ENCODE peak calls at places on chromosomes 7 and 10, in five cellular contexts. S is endothelial cell of umbilical vein, B is SK-N-SH, E is K562, O is HCT116. G is an unnamed sample. For H3K9me3, the result is how much of the 10 kb centered on the place peaks cover.

GRCh38 chr10:120727001-120727400 is 124.2 kb upstream of the WDR11 start:
- DNase-seq in S (peak), O (no peak), E (no peak), B (no peak), G (no peak)

GRCh38 chr7:44191171-44191570 is 1.9 kb upstream of the GCK start:
- DNase-seq in E (no peak), S (no peak), B (no peak), O (no peak), G (no peak)

GRCh38 chr7:91082854-91083495 is 181.3 kb upstream of the FZD1 start:
- DNase-seq in O (no peak), E (no peak), B (peak), S (peak), G (no peak)

GRCh38 chr10:3682745-3683144 is 102.3 kb downstream of the KLF6 start:
- DNase-seq in S (no peak), E (no peak), B (no peak), O (no peak), G (no peak)

GRCh38 chr10:42938351-42938750 is 138.5 kb upstream of the RET start:
- DNase-seq in E (no peak), B (no peak), S (no peak), O (no peak), G (no peak)

GRCh38 chr10:78605800-78606350 is 462.9 kb upstream of the ZMIZ1 start:
- DNase-seq in B (no peak), O (peak), S (no peak), E (no peak), G (no peak)

GRCh38 chr7:107600816-107601215 is 20.8 kb downstream of the BCAP29 start:
- DNase-seq in B (no peak), S (no peak), O (no peak), E (no peak), G (no peak)

GRCh38 chr10:75034131-75034512 is 77.3 kb upstream of the SAMD8 start:
- DNase-seq in B (no peak), E (no peak), O (no peak), S (no peak), G (no peak)

GRCh38 chr10:10804998-10805737 is 212.5 kb upstream of the CELF2 start:
- DNase-seq in S (peak), E (no peak), B (no peak), O (no peak), G (no peak)

GRCh38 chr10:35523670-35524225 is 81.4 kb upstream of the GJD4 start:
- DNase-seq in E (no peak), S (no peak), O (no peak), B (no peak), G (no peak)

GRCh38 chr10:10782603-10783002 is 235.1 kb upstream of the CELF2 start:
- DNase-seq in E (no peak), B (no peak), O (no peak), S (no peak), G (no peak)

GRCh38 chr7:29391262-29391661 is 172.4 kb upstream of the PRR15 start:
- DNase-seq in O (no peak), B (no peak), S (no peak), E (no peak), G (no peak)

GRCh38 chr7:153402721-153403541 is 643.4 kb downstream of the ACTR3B start:
- DNase-seq in S (no peak), B (no peak), E (no peak), O (no peak), G (no peak)

GRCh38 chr7:99782012-99782953 is 1.7 kb downstream of the CYP3A4 start:
- DNase-seq in O (no peak), B (no peak), S (no peak), E (no peak), G (no peak)

GRCh38 chr7:23196306-23196705 is 14.5 kb downstream of the NUP42 start:
- DNase-seq in S (no peak), O (no peak), E (no peak), B (no peak), G (no peak)

GRCh38 chr7:137715546-137715945 is 131.2 kb downstream of the DGKI start:
- DNase-seq in O (no peak), S (no peak), E (no peak), B (no peak), G (no peak)
- TF ChIP-seq POLR2AphosphoS5 in O (no peak), S (no peak), E (no peak), B (no peak), G (no peak)

DNA sequence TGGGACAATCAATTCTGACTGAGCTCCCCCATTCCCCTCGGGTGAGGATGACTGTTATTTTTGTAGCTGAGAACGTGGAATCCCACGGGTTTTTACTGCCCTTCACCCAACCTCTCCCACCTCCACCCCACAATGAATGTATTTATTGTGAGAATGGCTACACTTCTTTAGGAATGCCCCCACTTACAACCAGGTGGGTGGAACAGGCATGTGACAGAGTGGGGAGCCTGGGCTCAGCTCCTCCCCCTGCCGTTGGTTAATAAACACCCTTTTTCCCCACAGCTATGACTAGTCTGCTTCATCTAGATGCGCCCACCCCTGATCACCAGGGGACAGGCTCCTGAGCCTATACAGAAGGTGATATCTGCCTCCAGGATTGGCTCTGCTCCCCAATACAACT is 2.0 kb downstream of the MRPL43 start:
- DNase-seq in E (peak), B (no peak), S (no peak), O (no peak), G (no peak)
- H3K9ac ChIP-seq in E (no peak), B (no peak), S (no peak), O (no peak), G (no peak)

DNA sequence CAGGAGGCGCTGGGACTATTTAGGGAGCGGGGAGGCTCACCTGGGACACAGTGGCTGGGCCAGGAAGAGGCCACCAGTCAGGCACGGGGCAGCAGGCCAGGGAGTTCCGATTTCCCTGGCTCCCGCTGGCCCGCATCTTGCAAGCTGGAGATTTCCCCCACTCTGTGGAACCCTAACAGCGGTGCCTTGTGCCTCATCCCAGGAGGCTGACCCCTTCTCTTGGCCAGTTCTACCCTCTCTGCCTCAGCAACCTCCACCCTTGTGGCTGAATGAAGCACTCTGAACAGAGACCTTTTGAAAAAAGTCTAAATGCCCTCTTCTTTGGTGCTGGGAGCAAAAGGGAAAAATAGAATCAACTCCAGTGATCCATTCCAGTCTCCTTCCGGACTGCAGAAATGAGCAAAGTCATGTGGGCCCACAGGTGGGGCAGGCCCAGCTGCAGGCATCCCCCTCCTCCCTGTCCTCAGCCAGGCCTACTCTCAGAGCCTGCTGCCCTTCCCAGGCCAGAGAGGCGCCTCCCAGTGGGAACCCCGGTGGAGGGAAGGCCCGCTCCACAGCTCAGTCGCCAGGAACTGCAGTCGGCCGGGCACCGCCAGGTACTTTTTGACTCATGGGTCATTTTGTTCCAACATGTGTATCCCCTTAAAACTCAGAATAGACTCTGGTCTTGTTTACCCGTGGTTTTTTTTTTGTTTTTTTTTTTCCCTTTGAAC is 155.5 kb downstream of the ZNF248 start:
- DNase-seq in O (no peak), E (no peak), S (no peak), B (no peak), G (no peak)
- H3K9me3 ChIP-seq in O (under half), E (under half), S (under half), B (under half), G (under half)

GRCh38 chr7:1537631-1538412 is 7.3 kb downstream of the MAFK start:
- DNase-seq in O (no peak), E (peak), S (peak), B (peak), G (no peak)
- TF ChIP-seq POLR2AphosphoS5 in O (no peak), E (peak), S (peak), B (peak), G (no peak)

DNA sequence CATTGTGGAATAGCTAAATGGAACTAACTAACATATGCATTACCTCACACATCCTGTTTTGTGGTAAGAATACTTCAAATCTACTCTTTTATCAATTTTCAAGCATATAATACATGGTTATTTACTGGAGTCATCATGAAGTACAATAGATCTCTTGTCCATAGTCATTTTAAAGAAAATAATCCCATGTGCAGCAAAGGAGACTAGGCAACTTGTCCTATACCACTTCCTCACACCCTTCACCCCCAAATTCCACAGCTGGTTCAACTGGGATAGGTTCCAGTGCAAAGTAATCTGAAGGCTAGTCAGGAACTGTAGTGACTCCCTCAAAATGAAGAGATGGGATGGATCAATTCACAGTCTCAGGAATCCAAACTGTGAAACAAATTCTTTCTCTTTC is 176.1 kb downstream of the SGMS1 start:
- DNase-seq in O (no peak), B (no peak), E (no peak), S (no peak), G (no peak)
- H3K9ac ChIP-seq in O (no peak), B (no peak), E (no peak), S (no peak), G (no peak)